ENCODE peak calls at places on chromosomes 6 and 20, in seven cellular contexts. One of them, this sample, is unnamed.

GRCh38 chr20:32945710-32946221 is 58.5 kb downstream of the SUN5 start:
- DNase-seq in cardiac fibroblast: peak; percentile 55
- DNase-seq in esophagus squamous epithelium: no peak
- DNase-seq in GM23338: peak; percentile 77
- DNase-seq in HFFc6: peak; percentile 27
- DNase-seq in adrenal gland: no peak
- DNase-seq in ascending aorta: no peak
- DNase-seq in this sample: no peak

GRCh38 chr6:74409447-74409846 is 713.4 kb downstream of the CD109 start:
- DNase-seq in cardiac fibroblast: peak; percentile 90
- DNase-seq in esophagus squamous epithelium: no peak
- DNase-seq in GM23338: peak; percentile 30
- DNase-seq in HFFc6: peak; percentile 73
- DNase-seq in adrenal gland: no peak
- DNase-seq in ascending aorta: no peak
- DNase-seq in this sample: no peak

GRCh38 chr6:16236648-16237199 is 1.7 kb upstream of the GMPR start:
- DNase-seq in cardiac fibroblast: peak; percentile 55
- DNase-seq in esophagus squamous epithelium: no peak
- DNase-seq in GM23338: no peak
- DNase-seq in HFFc6: peak; percentile 57
- DNase-seq in adrenal gland: peak; percentile 70
- DNase-seq in ascending aorta: no peak
- DNase-seq in this sample: no peak

GRCh38 chr6:129923520-129923919 is 62.4 kb upstream of the TMEM244 start:
- DNase-seq in cardiac fibroblast: peak; percentile 84
- DNase-seq in esophagus squamous epithelium: no peak
- DNase-seq in GM23338: no peak
- DNase-seq in HFFc6: peak; percentile 19
- DNase-seq in adrenal gland: no peak
- DNase-seq in ascending aorta: no peak
- DNase-seq in this sample: no peak

GRCh38 chr6:19035454-19035853 is 648.3 kb downstream of the RNF144B start:
- DNase-seq in cardiac fibroblast: no peak
- DNase-seq in esophagus squamous epithelium: no peak
- DNase-seq in GM23338: no peak
- DNase-seq in HFFc6: no peak
- DNase-seq in adrenal gland: no peak
- DNase-seq in ascending aorta: no peak
- DNase-seq in this sample: no peak

GRCh38 chr6:15513131-15513771 is 149.6 kb downstream of the DTNBP1 start:
- DNase-seq in cardiac fibroblast: no peak
- DNase-seq in esophagus squamous epithelium: no peak
- DNase-seq in GM23338: no peak
- DNase-seq in HFFc6: no peak
- DNase-seq in adrenal gland: no peak
- DNase-seq in ascending aorta: no peak
- DNase-seq in this sample: no peak

GRCh38 chr6:167094820-167095637 is 27.9 kb upstream of the CCR6 start:
- DNase-seq in cardiac fibroblast: no peak
- DNase-seq in esophagus squamous epithelium: no peak
- DNase-seq in GM23338: no peak
- DNase-seq in HFFc6: no peak
- DNase-seq in adrenal gland: no peak
- DNase-seq in ascending aorta: no peak
- DNase-seq in this sample: no peak

GRCh38 chr20:15854871-15855270 is 718.4 kb downstream of the KIF16B start:
- DNase-seq in cardiac fibroblast: no peak
- DNase-seq in esophagus squamous epithelium: no peak
- DNase-seq in GM23338: no peak
- DNase-seq in HFFc6: no peak
- DNase-seq in adrenal gland: no peak
- DNase-seq in ascending aorta: no peak
- DNase-seq in this sample: no peak

GRCh38 chr6:138235693-138236092 is 17.4 kb upstream of the PBOV1 start:
- DNase-seq in cardiac fibroblast: no peak
- DNase-seq in esophagus squamous epithelium: no peak
- DNase-seq in GM23338: no peak
- DNase-seq in HFFc6: no peak
- DNase-seq in adrenal gland: no peak
- DNase-seq in ascending aorta: no peak
- DNase-seq in this sample: no peak

GRCh38 chr20:62246872-62247652 is 8.7 kb downstream of the OSBPL2 start:
- DNase-seq in cardiac fibroblast: no peak
- DNase-seq in esophagus squamous epithelium: no peak
- DNase-seq in GM23338: no peak
- DNase-seq in HFFc6: no peak
- DNase-seq in adrenal gland: peak; percentile 76
- DNase-seq in ascending aorta: no peak
- DNase-seq in this sample: no peak

GRCh38 chr20:42855896-42856295 is 333.8 kb downstream of the PTPRT start:
- DNase-seq in cardiac fibroblast: no peak
- DNase-seq in esophagus squamous epithelium: no peak
- DNase-seq in GM23338: no peak
- DNase-seq in HFFc6: no peak
- DNase-seq in adrenal gland: no peak
- DNase-seq in ascending aorta: no peak
- DNase-seq in this sample: no peak

GRCh38 chr6:108260126-108260808 is 573 bp downstream of the SNX3 start:
- DNase-seq in cardiac fibroblast: peak; percentile 43
- DNase-seq in esophagus squamous epithelium: peak; percentile 45
- DNase-seq in GM23338: peak; percentile 69
- DNase-seq in HFFc6: peak; percentile 22
- DNase-seq in adrenal gland: peak; percentile 34
- DNase-seq in ascending aorta: peak; percentile 64
- DNase-seq in this sample: peak; percentile 35

GRCh38 chr20:25543068-25543467 is 42.3 kb downstream of the NINL start:
- DNase-seq in cardiac fibroblast: peak; percentile 66
- DNase-seq in esophagus squamous epithelium: no peak
- DNase-seq in GM23338: no peak
- DNase-seq in HFFc6: peak; percentile 46
- DNase-seq in adrenal gland: no peak
- DNase-seq in ascending aorta: no peak
- DNase-seq in this sample: no peak

GRCh38 chr6:112581015-112581414 is 233.9 kb downstream of the RFPL4B start:
- DNase-seq in cardiac fibroblast: no peak
- DNase-seq in esophagus squamous epithelium: no peak
- DNase-seq in GM23338: no peak
- DNase-seq in HFFc6: no peak
- DNase-seq in adrenal gland: no peak
- DNase-seq in ascending aorta: no peak
- DNase-seq in this sample: no peak

GRCh38 chr6:19410477-19410876 is 426.7 kb upstream of the ID4 start:
- DNase-seq in cardiac fibroblast: peak; percentile 78
- DNase-seq in esophagus squamous epithelium: no peak
- DNase-seq in GM23338: no peak
- DNase-seq in HFFc6: peak; percentile 31
- DNase-seq in adrenal gland: no peak
- DNase-seq in ascending aorta: no peak
- DNase-seq in this sample: no peak

GRCh38 chr20:9458075-9458818 is 56.1 kb upstream of the LAMP5 start:
- DNase-seq in cardiac fibroblast: peak; percentile 40
- DNase-seq in esophagus squamous epithelium: no peak
- DNase-seq in GM23338: peak; percentile 86
- DNase-seq in HFFc6: no peak
- DNase-seq in adrenal gland: peak; percentile 25
- DNase-seq in ascending aorta: no peak
- DNase-seq in this sample: no peak

GRCh38 chr6:110181131-110182027 is 1.2 kb downstream of the CDC40 start:
- DNase-seq in cardiac fibroblast: peak; percentile 47
- DNase-seq in esophagus squamous epithelium: no peak
- DNase-seq in GM23338: no peak
- DNase-seq in HFFc6: no peak
- DNase-seq in adrenal gland: no peak
- DNase-seq in ascending aorta: no peak
- DNase-seq in this sample: no peak

GRCh38 chr20:14498809-14499208 is 161.4 kb upstream of the FLRT3 start:
- DNase-seq in cardiac fibroblast: no peak
- DNase-seq in esophagus squamous epithelium: no peak
- DNase-seq in GM23338: peak; percentile 18
- DNase-seq in HFFc6: no peak
- DNase-seq in adrenal gland: no peak
- DNase-seq in ascending aorta: no peak
- DNase-seq in this sample: no peak

GRCh38 chr6:34485321-34486060 is 19.6 kb downstream of the PACSIN1 start:
- DNase-seq in cardiac fibroblast: no peak
- DNase-seq in esophagus squamous epithelium: no peak
- DNase-seq in GM23338: no peak
- DNase-seq in HFFc6: no peak
- DNase-seq in adrenal gland: no peak
- DNase-seq in ascending aorta: no peak
- DNase-seq in this sample: no peak

GRCh38 chr6:16901777-16902176 is 140.5 kb upstream of the ATXN1 start:
- DNase-seq in cardiac fibroblast: peak; percentile 69
- DNase-seq in esophagus squamous epithelium: no peak
- DNase-seq in GM23338: no peak
- DNase-seq in HFFc6: no peak
- DNase-seq in adrenal gland: peak; percentile 73
- DNase-seq in ascending aorta: peak; percentile 66
- DNase-seq in this sample: no peak

GRCh38 chr20:59144179-59144830 is 19.3 kb upstream of the ZNF831 start:
- DNase-seq in cardiac fibroblast: no peak
- DNase-seq in esophagus squamous epithelium: no peak
- DNase-seq in GM23338: no peak
- DNase-seq in HFFc6: no peak
- DNase-seq in adrenal gland: no peak
- DNase-seq in ascending aorta: no peak
- DNase-seq in this sample: no peak

GRCh38 chr6:32832535-32832934 is 6.0 kb downstream of the TAP2 start:
- DNase-seq in cardiac fibroblast: no peak
- DNase-seq in esophagus squamous epithelium: no peak
- DNase-seq in GM23338: no peak
- DNase-seq in HFFc6: no peak
- DNase-seq in adrenal gland: no peak
- DNase-seq in ascending aorta: no peak
- DNase-seq in this sample: no peak

GRCh38 chr6:16398587-16398986 is 160.2 kb downstream of the GMPR start:
- DNase-seq in cardiac fibroblast: peak; percentile 49
- DNase-seq in esophagus squamous epithelium: no peak
- DNase-seq in GM23338: no peak
- DNase-seq in HFFc6: peak; percentile 49
- DNase-seq in adrenal gland: no peak
- DNase-seq in ascending aorta: no peak
- DNase-seq in this sample: no peak

GRCh38 chr6:81171991-81172740 is 580.3 kb downstream of the TENT5A start:
- DNase-seq in cardiac fibroblast: peak; percentile 79
- DNase-seq in esophagus squamous epithelium: no peak
- DNase-seq in GM23338: peak; percentile 6
- DNase-seq in HFFc6: peak; percentile 49
- DNase-seq in adrenal gland: peak; percentile 55
- DNase-seq in ascending aorta: peak; percentile 81
- DNase-seq in this sample: no peak

GRCh38 chr6:11043961-11044711 is at the start of gene ELOVL2:
- DNase-seq in cardiac fibroblast: peak; percentile 17
- DNase-seq in esophagus squamous epithelium: no peak
- DNase-seq in GM23338: peak; percentile 76
- DNase-seq in HFFc6: peak; percentile 2
- DNase-seq in adrenal gland: peak; percentile 16
- DNase-seq in ascending aorta: no peak
- DNase-seq in this sample: peak; percentile 31

GRCh38 chr6:24099181-24099580 is 26.8 kb upstream of the NRSN1 start:
- DNase-seq in cardiac fibroblast: no peak
- DNase-seq in esophagus squamous epithelium: no peak
- DNase-seq in GM23338: no peak
- DNase-seq in HFFc6: no peak
- DNase-seq in adrenal gland: no peak
- DNase-seq in ascending aorta: no peak
- DNase-seq in this sample: no peak

GRCh38 chr6:22737331-22737730 is 168.0 kb downstream of the HDGFL1 start:
- DNase-seq in cardiac fibroblast: peak; percentile 68
- DNase-seq in esophagus squamous epithelium: no peak
- DNase-seq in GM23338: peak; percentile 86
- DNase-seq in HFFc6: no peak
- DNase-seq in adrenal gland: peak; percentile 17
- DNase-seq in ascending aorta: no peak
- DNase-seq in this sample: no peak

GRCh38 chr6:76817429-76817828 is 645.9 kb downstream of the HTR1B start:
- DNase-seq in cardiac fibroblast: no peak
- DNase-seq in esophagus squamous epithelium: no peak
- DNase-seq in GM23338: no peak
- DNase-seq in HFFc6: no peak
- DNase-seq in adrenal gland: no peak
- DNase-seq in ascending aorta: no peak
- DNase-seq in this sample: no peak

GRCh38 chr6:48199502-48199901 is 88.5 kb upstream of the PTCHD4 start:
- DNase-seq in cardiac fibroblast: no peak
- DNase-seq in esophagus squamous epithelium: no peak
- DNase-seq in GM23338: no peak
- DNase-seq in HFFc6: no peak
- DNase-seq in adrenal gland: no peak
- DNase-seq in ascending aorta: no peak
- DNase-seq in this sample: no peak

GRCh38 chr6:158509465-158509864 is 50.4 kb upstream of the TMEM181 start:
- DNase-seq in cardiac fibroblast: no peak
- DNase-seq in esophagus squamous epithelium: no peak
- DNase-seq in GM23338: no peak
- DNase-seq in HFFc6: no peak
- DNase-seq in adrenal gland: no peak
- DNase-seq in ascending aorta: no peak
- DNase-seq in this sample: no peak

GRCh38 chr6:43120938-43121913 is 45.1 kb downstream of the PTK7 start:
- DNase-seq in cardiac fibroblast: peak; percentile 99
- DNase-seq in esophagus squamous epithelium: no peak
- DNase-seq in GM23338: no peak
- DNase-seq in HFFc6: peak; percentile 98
- DNase-seq in adrenal gland: peak; percentile 91
- DNase-seq in ascending aorta: peak; percentile 94
- DNase-seq in this sample: no peak
- TF ChIP-seq CTCF in cardiac fibroblast: peak; percentile 11
- TF ChIP-seq CTCF in esophagus squamous epithelium: no peak
- TF ChIP-seq CTCF in GM23338: no peak
- TF ChIP-seq CTCF in HFFc6: no peak
- TF ChIP-seq CTCF in adrenal gland: peak; percentile 6
- TF ChIP-seq CTCF in ascending aorta: no peak
- TF ChIP-seq CTCF in this sample: no peak

GRCh38 chr6:145453376-145453775 is 281.9 kb downstream of the EPM2A start:
- DNase-seq in cardiac fibroblast: peak; percentile 6
- DNase-seq in esophagus squamous epithelium: no peak
- DNase-seq in GM23338: peak; percentile 47
- DNase-seq in HFFc6: no peak
- DNase-seq in adrenal gland: no peak
- DNase-seq in ascending aorta: no peak
- DNase-seq in this sample: no peak
- TF ChIP-seq CTCF in cardiac fibroblast: peak; percentile 45
- TF ChIP-seq CTCF in esophagus squamous epithelium: peak; percentile 31
- TF ChIP-seq CTCF in GM23338: peak; percentile 59
- TF ChIP-seq CTCF in HFFc6: peak; percentile 44
- TF ChIP-seq CTCF in adrenal gland: no peak
- TF ChIP-seq CTCF in ascending aorta: no peak
- TF ChIP-seq CTCF in this sample: no peak

GRCh38 chr6:68572525-68572924 is 62.6 kb upstream of the ADGRB3 start:
- DNase-seq in cardiac fibroblast: peak; percentile 38
- DNase-seq in esophagus squamous epithelium: no peak
- DNase-seq in GM23338: peak; percentile 88
- DNase-seq in HFFc6: no peak
- DNase-seq in adrenal gland: no peak
- DNase-seq in ascending aorta: no peak
- DNase-seq in this sample: no peak
- TF ChIP-seq CTCF in cardiac fibroblast: peak; percentile 52
- TF ChIP-seq CTCF in esophagus squamous epithelium: no peak
- TF ChIP-seq CTCF in GM23338: peak; percentile 88
- TF ChIP-seq CTCF in HFFc6: no peak
- TF ChIP-seq CTCF in adrenal gland: no peak
- TF ChIP-seq CTCF in ascending aorta: peak; percentile 17
- TF ChIP-seq CTCF in this sample: no peak

GRCh38 chr6:13548500-13549210 is 25.7 kb upstream of the SIRT5 start:
- DNase-seq in cardiac fibroblast: no peak
- DNase-seq in esophagus squamous epithelium: no peak
- DNase-seq in GM23338: peak; percentile 52
- DNase-seq in HFFc6: no peak
- DNase-seq in adrenal gland: no peak
- DNase-seq in ascending aorta: no peak
- DNase-seq in this sample: no peak
- TF ChIP-seq CTCF in cardiac fibroblast: no peak
- TF ChIP-seq CTCF in esophagus squamous epithelium: no peak
- TF ChIP-seq CTCF in GM23338: no peak
- TF ChIP-seq CTCF in HFFc6: no peak
- TF ChIP-seq CTCF in adrenal gland: no peak
- TF ChIP-seq CTCF in ascending aorta: no peak
- TF ChIP-seq CTCF in this sample: no peak